ENCODE peak calls at places on chromosomes 1 and 21, in four cellular contexts. T, H, U and B are unnamed samples.

GRCh38 chr1:72369358-72369757 is 87.0 kb upstream of the NEGR1 start:
- DNase-seq in T (no peak), H (no peak), U (no peak), B (no peak)

GRCh38 chr1:114551400-114551799 is 30.0 kb downstream of the BCAS2 start:
- DNase-seq in T (no peak), H (no peak), U (no peak), B (no peak)

GRCh38 chr1:184061396-184062003 is 10.0 kb downstream of the TSEN15 start:
- DNase-seq in T (no peak), H (no peak), U (no peak), B (no peak)

GRCh38 chr1:170864238-170864637 is 71.1 kb upstream of the MROH9 start:
- DNase-seq in T (no peak), H (no peak), U (no peak), B (no peak)

GRCh38 chr1:203467550-203467921 is 8.1 kb upstream of the PRELP start:
- DNase-seq in T (peak; percentile 84), H (peak; percentile 96), U (no peak), B (no peak)

GRCh38 chr1:222914861-222915632 is 100.2 kb downstream of the DISP1 start:
- DNase-seq in T (no peak), H (no peak), U (no peak), B (no peak)

GRCh38 chr1:65055754-65056153 is 89.4 kb upstream of the JAK1 start:
- DNase-seq in T (no peak), H (no peak), U (no peak), B (no peak)

GRCh38 chr1:208219659-208220282 is 24.4 kb downstream of the PLXNA2 start:
- DNase-seq in T (no peak), H (peak; percentile 86), U (no peak), B (no peak)

GRCh38 chr1:151620286-151620685 is 8.4 kb downstream of the SNX27 start:
- DNase-seq in T (no peak), H (no peak), U (no peak), B (no peak)

GRCh38 chr1:101506541-101507164 is 269.8 kb downstream of the S1PR1 start:
- DNase-seq in T (no peak), H (no peak), U (peak; percentile 6), B (no peak)

GRCh38 chr21:26437326-26438009 is 135.6 kb downstream of the CYYR1 start:
- DNase-seq in T (no peak), H (no peak), U (no peak), B (no peak)

GRCh38 chr1:205506409-205507196 is 2.1 kb downstream of the CDK18 start:
- DNase-seq in T (no peak), H (no peak), U (no peak), B (no peak)

GRCh38 chr1:177472567-177472966 is 301.8 kb downstream of the BRINP2 start:
- DNase-seq in T (no peak), H (no peak), U (no peak), B (no peak)

GRCh38 chr1:13730751-13731482 is 30.9 kb downstream of the PRDM2 start:
- DNase-seq in T (no peak), H (no peak), U (no peak), B (peak; percentile 45)

GRCh38 chr1:13728104-13728503 is 28.1 kb downstream of the PRDM2 start:
- DNase-seq in T (no peak), H (no peak), U (no peak), B (no peak)

GRCh38 chr1:13723810-13724209 is 23.8 kb downstream of the PRDM2 start:
- DNase-seq in T (no peak), H (no peak), U (no peak), B (no peak)

GRCh38 chr1:13730301-13730700 is 30.3 kb downstream of the PRDM2 start:
- DNase-seq in T (no peak), H (no peak), U (no peak), B (no peak)

GRCh38 chr1:13725714-13726175 is 25.8 kb downstream of the PRDM2 start:
- DNase-seq in T (no peak), H (no peak), U (peak; percentile 15), B (no peak)
- TF ChIP-seq CTCF in T (no peak), H (no peak), U (peak; percentile 31), B (peak; percentile 55)

GRCh38 chr1:119046429-119047039 is 58.4 kb upstream of the TBX15 start:
- DNase-seq in T (no peak), H (peak; percentile 23), U (no peak), B (no peak)
- H3K4me3 ChIP-seq in T (no peak overlapping the region), H (peak overlapping the region; percentile 7), U (no peak overlapping the region), B (no peak overlapping the region)

GRCh38 chr1:231957361-231957760 is 330.8 kb downstream of the DISC1 start:
- DNase-seq in T (no peak), H (no peak), U (no peak), B (no peak)
- TF ChIP-seq POLR2A in T (no peak), H (no peak), U (no peak), B (no peak)

GRCh38 chr1:150484431-150484830 is 2.8 kb upstream of the TARS2 start:
- DNase-seq in T (no peak), H (no peak), U (no peak), B (no peak)

GRCh38 chr1:150487763-150488115 is 520 bp downstream of the TARS2 start:
- DNase-seq in T (no peak), H (no peak), U (no peak), B (no peak)

GRCh38 chr1:150484861-150485260 is 2.4 kb upstream of the TARS2 start:
- DNase-seq in T (no peak), H (no peak), U (no peak), B (no peak)

DNA sequence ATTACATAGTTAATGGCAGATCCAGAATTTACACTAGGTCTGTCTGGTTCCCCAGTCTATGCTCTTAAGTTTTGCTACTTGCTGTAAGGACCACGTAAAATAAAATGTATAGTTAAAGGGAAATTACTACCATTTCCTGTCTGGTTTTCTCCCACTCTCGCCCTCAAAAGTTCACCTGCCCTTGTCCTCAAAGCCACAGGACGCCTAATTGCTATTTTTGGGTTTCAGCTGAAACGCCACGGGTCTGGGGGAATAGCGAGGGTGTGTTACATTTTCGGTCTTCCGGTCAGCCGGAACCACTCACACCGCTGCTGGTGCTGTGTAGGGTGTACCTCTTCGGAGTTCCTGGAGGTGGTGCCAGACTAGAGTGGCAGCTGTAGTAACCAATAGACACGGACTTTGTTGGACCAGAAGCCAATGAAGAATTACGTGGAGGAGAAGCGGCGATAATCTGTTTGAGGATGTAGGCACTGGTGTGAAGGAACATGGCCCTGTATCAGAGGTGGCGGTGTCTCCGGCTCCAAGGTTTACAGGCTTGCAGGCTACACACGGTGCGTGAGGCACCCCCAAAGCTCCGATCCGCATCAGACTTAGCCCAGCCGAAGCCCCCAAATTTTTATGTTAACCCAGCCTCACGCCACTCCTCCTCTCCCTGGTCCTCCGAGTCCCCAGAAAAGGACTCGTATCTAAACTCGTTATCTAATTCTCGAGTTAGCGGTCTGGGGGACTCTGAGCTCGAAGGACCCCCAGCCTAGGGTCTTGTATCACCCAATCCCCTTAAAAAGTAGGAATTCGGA is at the start of gene TARS2:
- DNase-seq in T (peak; percentile 98), H (peak; percentile 98), U (peak; percentile 93), B (peak; percentile 89)
- TF ChIP-seq CTCF in T (no peak), H (peak; percentile 7), U (no peak), B (peak; percentile 46)

GRCh38 chr1:155695608-155696007 is 6.7 kb downstream of the DAP3 start:
- DNase-seq in T (no peak), H (no peak), U (no peak), B (no peak)
- H3K4me3 ChIP-seq in T (no peak overlapping the region), H (no peak overlapping the region), U (no peak overlapping the region), B (no peak overlapping the region)

GRCh38 chr1:226212545-226212944 is 10.9 kb upstream of the MIXL1 start:
- DNase-seq in T (no peak), H (no peak), U (no peak), B (no peak)
- TF ChIP-seq POLR2A in T (no peak), H (no peak), U (no peak), B (no peak)

GRCh38 chr1:6464514-6464836 is 1.5 kb downstream of the TNFRSF25 start:
- DNase-seq in T (no peak), H (no peak), U (no peak), B (no peak)
- TF ChIP-seq CTCF in T (no peak), H (no peak), U (no peak), B (peak; percentile 10)

GRCh38 chr21:17786219-17787181 is 32.7 kb downstream of the C21orf91 start:
- DNase-seq in T (no peak), H (no peak), U (no peak), B (no peak)

GRCh38 chr21:17783816-17784598 is 35.1 kb downstream of the C21orf91 start:
- DNase-seq in T (no peak), H (no peak), U (no peak), B (no peak)

GRCh38 chr21:17785403-17785788 is 33.8 kb downstream of the C21orf91 start:
- DNase-seq in T (no peak), H (no peak), U (no peak), B (no peak)

GRCh38 chr21:17783003-17783402 is 36.2 kb downstream of the C21orf91 start:
- DNase-seq in T (no peak), H (no peak), U (no peak), B (no peak)

GRCh38 chr21:17784604-17785402 is 34.4 kb downstream of the C21orf91 start:
- DNase-seq in T (no peak), H (no peak), U (no peak), B (no peak)
- H3K4me3 ChIP-seq in T (no peak overlapping the region), H (no peak overlapping the region), U (no peak overlapping the region), B (no peak overlapping the region)

GRCh38 chr1:93592636-93592949 is 89.0 kb downstream of the BCAR3 start:
- DNase-seq in T (no peak), H (no peak), U (no peak), B (no peak)

GRCh38 chr1:93591291-93591832 is 90.3 kb downstream of the BCAR3 start:
- DNase-seq in T (no peak), H (no peak), U (no peak), B (no peak)

GRCh38 chr1:93593868-93594602 is 87.6 kb downstream of the BCAR3 start:
- DNase-seq in T (no peak), H (no peak), U (no peak), B (no peak)

GRCh38 chr1:93594603-93594880 is 87.1 kb downstream of the BCAR3 start:
- DNase-seq in T (no peak), H (no peak), U (no peak), B (no peak)

GRCh38 chr1:93591833-93592635 is 89.6 kb downstream of the BCAR3 start:
- DNase-seq in T (no peak), H (no peak), U (no peak), B (no peak)
- TF ChIP-seq POLR2A in T (no peak), H (no peak), U (no peak), B (no peak)